ENCODE peak calls at places on chromosomes 2 and 18, in six cellular contexts. A is breast epithelium, R is lower leg skin, W is heart left ventricle, J is body of pancreas, G is spleen. O is an unnamed sample.

GRCh38 chr2:70374616-70375015 is 72.7 kb upstream of the FAM136A start:
- DNase-seq in J (no peak), G (no peak), R (no peak), A (no peak), W (no peak), O (no peak)

GRCh38 chr2:160869411-160869810 is 290.8 kb upstream of the TANK start:
- DNase-seq in R (no peak), A (no peak), G (no peak), J (no peak), W (no peak), O (no peak)

GRCh38 chr2:8627692-8628085 is 54.2 kb upstream of the ID2 start:
- DNase-seq in R (no peak), A (no peak), G (no peak), J (no peak), W (no peak), O (no peak)

GRCh38 chr18:22550366-22550765 is 132.7 kb upstream of the CTAGE1 start:
- DNase-seq in A (no peak), R (no peak), W (no peak), J (no peak), G (no peak), O (no peak)

GRCh38 chr2:68287580-68288441 is 31.9 kb downstream of the CNRIP1 start:
- DNase-seq in W (no peak), R (no peak), J (peak), A (no peak), G (no peak), O (peak)

GRCh38 chr2:232076272-232076671 is 114.8 kb downstream of the DIS3L2 start:
- DNase-seq in R (no peak), G (no peak), A (no peak), J (no peak), W (no peak), O (no peak)

GRCh38 chr2:177535968-177536514 is 143.5 kb downstream of the AGPS start:
- DNase-seq in A (no peak), R (no peak), W (no peak), G (no peak), J (no peak), O (no peak)

GRCh38 chr2:207219716-207220414 is 54.1 kb upstream of the KLF7 start:
- DNase-seq in W (no peak), J (no peak), G (no peak), A (no peak), R (no peak), O (no peak)

GRCh38 chr2:30367232-30368070 is 79.6 kb upstream of the LCLAT1 start:
- DNase-seq in J (no peak), G (no peak), R (no peak), A (no peak), W (no peak), O (no peak)

GRCh38 chr2:187542123-187542522 is 12.1 kb downstream of the TFPI start:
- DNase-seq in R (no peak), G (no peak), J (no peak), A (no peak), W (no peak), O (no peak)

GRCh38 chr2:218129756-218130155 is 3.9 kb downstream of the CXCR2 start:
- DNase-seq in G (no peak), W (no peak), J (no peak), A (no peak), R (no peak), O (no peak)

GRCh38 chr18:76339246-76339620 is 155.8 kb downstream of the ZNF516 start:
- DNase-seq in G (no peak), R (no peak), W (no peak), A (no peak), J (no peak), O (no peak)

GRCh38 chr18:67476585-67476984 is 39.9 kb downstream of the DSEL start:
- DNase-seq in G (no peak), W (no peak), A (no peak), J (no peak), R (no peak), O (no peak)

GRCh38 chr2:201129044-201129505 is 13.1 kb downstream of the CFLAR start:
- DNase-seq in J (peak), G (no peak), W (peak), A (no peak), R (no peak), O (no peak)

GRCh38 chr2:881204-881918 is 69.3 kb upstream of the SNTG2 start:
- DNase-seq in G (no peak), W (no peak), J (no peak), R (peak), A (no peak), O (no peak)

GRCh38 chr2:218961651-218962570 is 2.4 kb downstream of the CDK5R2 start:
- DNase-seq in R (peak), J (no peak), A (no peak), W (no peak), G (no peak), O (no peak)

GRCh38 chr2:134070281-134070731 is 183.6 kb upstream of the MGAT5 start:
- DNase-seq in J (no peak), W (no peak), G (no peak), R (no peak), A (no peak), O (no peak)

GRCh38 chr2:57516740-57517340 is 529.8 kb upstream of the VRK2 start:
- DNase-seq in A (no peak), W (no peak), G (no peak), R (no peak), J (no peak), O (peak)

GRCh38 chr2:129748653-129749052 is 230.8 kb upstream of the RAB6C start:
- DNase-seq in A (no peak), G (peak), R (no peak), W (no peak), J (peak), O (no peak)

GRCh38 chr2:12202301-12202700 is 455.9 kb downstream of the LPIN1 start:
- DNase-seq in R (no peak), W (no peak), A (peak), G (no peak), J (no peak), O (no peak)

GRCh38 chr18:5296706-5297320 is 1.3 kb upstream of the ZBTB14 start:
- DNase-seq in R (peak), W (peak), A (peak), J (peak), G (peak), O (peak)

GRCh38 chr18:5294113-5294617 is 1.4 kb downstream of the ZBTB14 start:
- DNase-seq in G (no peak), W (no peak), A (peak), J (peak), R (peak), O (no peak)

GRCh38 chr18:5295981-5296705 is 617 bp upstream of the ZBTB14 start:
- DNase-seq in A (peak), W (peak), R (peak), J (peak), G (peak), O (peak)

GRCh38 chr18:5295231-5295920 is at the start of gene ZBTB14:
- DNase-seq in G (peak), J (peak), R (peak), A (peak), W (peak), O (peak)

DNA sequence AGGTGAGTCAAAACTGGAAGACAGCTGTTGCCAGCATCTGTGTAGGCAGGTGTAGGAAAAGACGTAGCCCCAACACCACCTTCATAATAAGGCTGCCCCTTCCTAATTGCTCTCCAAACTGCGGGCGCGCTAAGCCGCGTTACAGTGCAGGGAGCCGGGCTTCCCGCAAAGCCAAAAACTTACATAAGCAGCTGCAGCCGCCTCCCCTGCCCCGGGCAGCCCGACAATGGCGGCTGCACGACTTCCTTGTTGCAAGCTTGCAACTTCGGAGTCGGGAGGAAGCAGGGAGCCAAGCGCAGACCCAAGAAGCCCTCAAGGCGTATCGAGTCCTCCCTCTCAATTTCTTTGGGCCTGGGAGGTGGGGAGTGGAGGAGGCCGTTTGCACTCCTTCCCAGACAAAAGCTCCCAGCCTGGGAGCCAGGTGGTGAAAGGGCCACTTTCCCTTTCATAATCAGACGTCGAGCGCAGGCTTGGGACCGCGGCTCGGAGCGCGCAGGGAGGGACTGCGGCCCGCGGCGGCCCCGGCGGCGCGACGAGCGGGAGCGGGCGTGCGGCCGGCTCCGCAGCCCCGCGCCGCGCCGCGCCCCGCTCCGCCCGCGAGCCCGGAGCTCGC is 802 bp downstream of the ZBTB14 start:
- DNase-seq in A (no peak), W (peak), G (peak), R (peak), J (no peak), O (peak)
- TF ChIP-seq POLR2A in A (no peak), W (no peak), G (no peak), R (no peak), J (peak), O (peak)

GRCh38 chr2:237259201-237259600 is 154.8 kb downstream of the COL6A3 start:
- DNase-seq in W (no peak), J (no peak), R (no peak), A (no peak), G (no peak), O (no peak)

GRCh38 chr2:237254911-237255578 is 158.9 kb downstream of the COL6A3 start:
- DNase-seq in A (no peak), J (no peak), G (no peak), W (no peak), R (no peak), O (no peak)

GRCh38 chr2:237256845-237257244 is 157.1 kb downstream of the COL6A3 start:
- DNase-seq in R (no peak), W (no peak), J (no peak), G (no peak), A (no peak), O (no peak)

GRCh38 chr2:237258146-237258545 is 155.8 kb downstream of the COL6A3 start:
- DNase-seq in A (no peak), W (no peak), R (no peak), G (no peak), J (no peak), O (no peak)

DNA sequence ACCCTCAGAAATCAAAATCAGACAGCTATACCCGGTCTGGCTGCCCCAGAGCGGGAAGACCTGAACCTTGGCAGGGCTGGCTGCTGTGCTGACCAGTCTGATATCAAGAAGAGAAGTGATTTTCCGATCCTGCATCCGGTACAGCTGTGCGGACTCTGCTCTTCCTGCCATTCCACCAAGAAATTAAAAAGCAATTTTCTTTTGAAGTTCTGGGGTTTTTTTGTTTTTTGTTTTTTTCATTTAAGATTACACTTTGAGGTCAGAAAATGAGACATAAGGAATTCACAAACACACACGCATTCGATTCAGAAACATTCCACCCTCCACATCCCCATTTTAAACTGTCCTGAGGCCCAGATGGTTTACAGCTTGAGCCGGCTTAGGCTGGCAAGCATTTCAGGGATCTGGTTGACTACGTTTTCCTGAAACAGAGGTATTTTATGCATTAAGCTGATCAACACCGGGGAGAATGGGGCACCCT is 156.5 kb downstream of the COL6A3 start:
- DNase-seq in J (no peak), R (no peak), A (no peak), W (no peak), G (no peak), O (no peak)
- TF ChIP-seq POLR2A in J (no peak), R (no peak), A (no peak), W (no peak), G (no peak), O (no peak)

GRCh38 chr2:167294775-167295140 is 406.5 kb downstream of the XIRP2 start:
- DNase-seq in J (no peak), A (no peak), R (no peak), W (no peak), G (no peak), O (no peak)

GRCh38 chr2:167289651-167290410 is 401.6 kb downstream of the XIRP2 start:
- DNase-seq in A (no peak), G (no peak), J (no peak), W (no peak), R (no peak), O (no peak)

GRCh38 chr2:167294031-167294774 is 405.9 kb downstream of the XIRP2 start:
- DNase-seq in A (no peak), W (no peak), G (peak), R (peak), J (peak), O (no peak)

GRCh38 chr2:167293172-167293781 is 405.0 kb downstream of the XIRP2 start:
- DNase-seq in A (no peak), J (peak), R (no peak), G (no peak), W (no peak), O (no peak)

GRCh38 chr2:167292430-167293171 is 404.3 kb downstream of the XIRP2 start:
- DNase-seq in R (peak), J (peak), G (peak), A (peak), W (peak), O (peak)
- TF ChIP-seq POLR2A in R (no peak), J (peak), G (no peak), A (no peak), W (no peak), O (no peak)

GRCh38 chr2:156165742-156166141 is 166.8 kb downstream of the NR4A2 start:
- DNase-seq in G (no peak), J (no peak), R (no peak), W (no peak), A (no peak), O (no peak)
- TF ChIP-seq POLR2A in G (no peak), J (no peak), R (no peak), W (no peak), A (no peak), O (no peak)

GRCh38 chr2:202909394-202910192 is 1.9 kb downstream of the WDR12 start:
- DNase-seq in G (no peak), A (no peak), J (no peak), R (no peak), W (no peak), O (no peak)

GRCh38 chr2:202911203-202911512 is 315 bp downstream of the WDR12 start:
- DNase-seq in W (no peak), G (no peak), A (no peak), R (no peak), J (no peak), O (no peak)

GRCh38 chr2:202910687-202911086 is 786 bp downstream of the WDR12 start:
- DNase-seq in J (no peak), G (no peak), A (no peak), W (no peak), R (no peak), O (peak)

GRCh38 chr2:202908186-202908585 is 3.3 kb downstream of the WDR12 start:
- DNase-seq in J (no peak), W (no peak), G (no peak), A (no peak), R (no peak), O (no peak)

DNA sequence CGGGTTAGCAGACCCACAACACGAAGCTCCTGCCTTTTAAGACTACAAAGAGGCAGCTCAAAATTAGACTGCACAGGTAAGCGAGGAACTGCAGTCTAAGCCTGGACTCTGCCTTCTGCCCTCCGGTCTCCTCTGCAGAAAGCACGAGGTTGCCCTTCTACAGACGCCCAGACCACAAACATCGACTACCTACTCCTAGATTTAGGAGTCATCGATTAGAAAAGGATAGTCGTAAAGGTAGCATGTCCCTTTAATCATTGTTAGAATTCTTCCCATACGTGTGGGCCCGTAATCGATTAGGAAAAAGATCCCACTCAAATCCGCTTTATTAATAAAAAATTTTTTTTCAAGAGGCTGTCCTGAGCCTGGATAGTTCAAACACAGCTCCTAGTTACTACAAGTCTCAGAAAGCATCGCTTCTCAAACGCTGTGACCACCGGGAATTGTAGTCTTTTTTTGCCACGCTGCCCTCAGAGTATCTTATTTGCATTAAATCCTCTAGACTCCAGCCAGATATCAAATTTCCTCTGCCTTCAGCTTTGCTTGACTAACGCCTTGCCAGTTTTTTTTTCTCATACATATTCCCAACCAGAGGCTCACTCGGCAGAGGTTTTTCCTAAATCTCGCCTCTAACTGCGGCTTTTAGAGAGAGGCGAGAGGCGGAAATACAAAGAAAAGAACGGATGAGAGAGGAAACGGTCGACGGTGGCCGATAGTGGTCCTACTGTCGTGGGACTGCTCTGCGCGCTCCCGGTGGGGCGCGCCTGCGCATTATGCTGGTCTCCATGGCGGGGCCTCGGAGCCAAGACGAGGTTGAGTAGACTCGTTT is at the start of the genes CARF and WDR12:
- DNase-seq in G (peak), A (peak), R (peak), W (peak), J (peak), O (peak)
- TF ChIP-seq POLR2A in G (no peak), A (peak), R (no peak), W (no peak), J (peak), O (peak)